ENCODE peak calls at places on chromosomes 11 and 22, in eight cellular contexts. E is pons, H is HuH-7.5, R is HS-27A, Y is brain microvascular endothelial cell, I is amygdala, S is AG09319, N is EH. Z is an unnamed sample.

GRCh38 chr11:11468919-11469318 is 115.9 kb upstream of the CSNK2A3 start:
- DNase-seq in E (no peak), H (no peak), R (no peak), Y (peak), I (no peak), S (no peak), N (peak), Z (no peak)

GRCh38 chr22:19178065-19178658 is 374 bp downstream of the SLC25A1 start:
- DNase-seq in E (no peak), H (peak), R (no peak), Y (no peak), I (no peak), S (no peak), N (peak), Z (no peak)

GRCh38 chr11:122215244-122215992 is 99.4 kb upstream of the BLID start:
- DNase-seq in E (peak), H (peak), R (peak), Y (peak), I (peak), S (peak), N (peak), Z (peak)

GRCh38 chr22:20247010-20247505 is 21.1 kb downstream of the RTN4R start:
- DNase-seq in E (no peak), H (no peak), R (no peak), Y (peak), I (no peak), S (no peak), N (peak), Z (no peak)

GRCh38 chr11:17347676-17348075 is 3.9 kb upstream of the NCR3LG1 start:
- DNase-seq in E (no peak), H (no peak), R (no peak), Y (no peak), I (no peak), S (no peak), N (no peak), Z (no peak)

GRCh38 chr22:37559901-37560681 is at the start of gene CDC42EP1:
- DNase-seq in E (peak), H (no peak), R (no peak), Y (no peak), I (peak), S (peak), N (peak), Z (no peak)

GRCh38 chr11:74739546-74740270 is 8.5 kb upstream of the CHRDL2 start:
- DNase-seq in E (peak), H (peak), R (no peak), Y (peak), I (no peak), S (peak), N (peak), Z (no peak)

GRCh38 chr11:73269353-73270088 is 2.6 kb upstream of the P2RY6 start:
- DNase-seq in E (no peak), H (no peak), R (no peak), Y (no peak), I (no peak), S (no peak), N (no peak), Z (no peak)

GRCh38 chr22:49592780-49593501 is 234.7 kb downstream of the BRD1 start:
- DNase-seq in E (no peak), H (no peak), R (no peak), Y (no peak), I (no peak), S (no peak), N (no peak), Z (no peak)

GRCh38 chr11:57792060-57792541 is 30.5 kb downstream of the CTNND1 start:
- DNase-seq in E (peak), H (no peak), R (no peak), Y (peak), I (no peak), S (no peak), N (peak), Z (peak)

GRCh38 chr11:20310137-20310536 is 53.4 kb upstream of the HTATIP2 start:
- DNase-seq in E (peak), H (no peak), R (no peak), Y (peak), I (peak), S (no peak), N (no peak), Z (no peak)

GRCh38 chr11:73597340-73597955 is 464 bp downstream of the FAM168A start:
- DNase-seq in E (peak), H (no peak), R (no peak), Y (no peak), I (no peak), S (no peak), N (no peak), Z (peak)

GRCh38 chr11:8870461-8871282 is 40.3 kb upstream of the AKIP1 start:
- DNase-seq in E (peak), H (peak), R (peak), Y (peak), I (peak), S (peak), N (peak), Z (no peak)

GRCh38 chr11:65555693-65556231 is 2.4 kb downstream of the LTBP3 start:
- DNase-seq in E (no peak), H (no peak), R (peak), Y (peak), I (no peak), S (peak), N (peak), Z (peak)

GRCh38 chr11:35270342-35270741 is 131.4 kb downstream of the CD44 start:
- DNase-seq in E (no peak), H (no peak), R (no peak), Y (no peak), I (no peak), S (no peak), N (no peak), Z (no peak)

GRCh38 chr11:25734592-25735211 is 597.2 kb upstream of the ANO3 start:
- DNase-seq in E (peak), H (no peak), R (no peak), Y (peak), I (no peak), S (no peak), N (no peak), Z (no peak)

GRCh38 chr22:36088292-36088691 is 59.7 kb upstream of the RBFOX2 start:
- DNase-seq in E (no peak), H (no peak), R (no peak), Y (no peak), I (no peak), S (no peak), N (no peak), Z (no peak)

GRCh38 chr11:43845816-43846215 is 34.8 kb upstream of the ALKBH3 start:
- DNase-seq in E (no peak), H (no peak), R (no peak), Y (no peak), I (no peak), S (no peak), N (peak), Z (no peak)

GRCh38 chr11:59875856-59876519 is 2.6 kb upstream of the OOSP3 start:
- DNase-seq in E (no peak), H (peak), R (no peak), Y (no peak), I (no peak), S (no peak), N (no peak), Z (no peak)

GRCh38 chr11:16291729-16292128 is 64.6 kb downstream of the SOX6 start:
- DNase-seq in E (no peak), H (no peak), R (no peak), Y (no peak), I (no peak), S (no peak), N (no peak), Z (no peak)

GRCh38 chr11:78414321-78415051 is 3.1 kb downstream of the GAB2 start:
- DNase-seq in E (peak), H (peak), R (no peak), Y (no peak), I (no peak), S (no peak), N (peak), Z (no peak)

GRCh38 chr22:46008836-46009596 is 32.1 kb upstream of the WNT7B start:
- DNase-seq in E (no peak), H (no peak), R (no peak), Y (no peak), I (no peak), S (no peak), N (no peak), Z (no peak)

GRCh38 chr22:39994566-39995345 is at the start of gene FAM83F:
- DNase-seq in E (no peak), H (no peak), R (no peak), Y (no peak), I (no peak), S (no peak), N (no peak), Z (no peak)

GRCh38 chr11:42034821-42035220 is 575.4 kb upstream of the LRRC4C start:
- DNase-seq in E (no peak), H (no peak), R (no peak), Y (no peak), I (no peak), S (no peak), N (peak), Z (no peak)

GRCh38 chr22:46004105-46004866 is 27.3 kb upstream of the WNT7B start:
- DNase-seq in E (no peak), H (no peak), R (no peak), Y (no peak), I (no peak), S (no peak), N (peak), Z (no peak)

GRCh38 chr11:77267910-77268309 is 33.6 kb downstream of the GDPD4 start:
- DNase-seq in E (no peak), H (no peak), R (no peak), Y (peak), I (no peak), S (no peak), N (peak), Z (no peak)

GRCh38 chr22:42688241-42688913 is 32.3 kb downstream of the A4GALT start:
- DNase-seq in E (peak), H (peak), R (no peak), Y (peak), I (peak), S (peak), N (peak), Z (peak)

GRCh38 chr11:128226106-128226716 is 361.1 kb downstream of the ETS1 start:
- DNase-seq in E (no peak), H (no peak), R (no peak), Y (no peak), I (no peak), S (no peak), N (peak), Z (no peak)

GRCh38 chr11:69170704-69171103 is 15.0 kb downstream of the SMIM38 start:
- DNase-seq in E (no peak), H (no peak), R (no peak), Y (no peak), I (no peak), S (no peak), N (no peak), Z (no peak)

GRCh38 chr11:7570938-7571337 is 57.1 kb downstream of the PPFIBP2 start:
- DNase-seq in E (no peak), H (no peak), R (no peak), Y (no peak), I (no peak), S (no peak), N (no peak), Z (no peak)

GRCh38 chr22:30861688-30862552 is 106.7 kb downstream of the MORC2 start:
- DNase-seq in E (no peak), H (peak), R (no peak), Y (no peak), I (no peak), S (no peak), N (no peak), Z (no peak)

GRCh38 chr22:38243007-38243775 is 29.6 kb downstream of the TMEM184B start:
- DNase-seq in E (peak), H (peak), R (no peak), Y (peak), I (peak), S (no peak), N (peak), Z (no peak)